ENCODE peak calls at places on chromosomes 7 and 10, in five cellular contexts. M, N, J, I and Y are unnamed samples.

GRCh38 chr7:24833548-24833947 is 76.3 kb upstream of the GSDME start:
- DNase-seq in M (no peak), N (no peak), J (no peak), I (no peak), Y (no peak)

GRCh38 chr10:129788211-129788610 is 175.9 kb downstream of the EBF3 start:
- DNase-seq in M (no peak), N (no peak), J (no peak), I (no peak), Y (no peak)

GRCh38 chr7:37372750-37373149 is 75.9 kb downstream of the ELMO1 start:
- DNase-seq in M (no peak), N (no peak), J (no peak), I (no peak), Y (no peak)

GRCh38 chr7:121931149-121931922 is 58.4 kb downstream of the PTPRZ1 start:
- DNase-seq in M (no peak), N (no peak), J (no peak), I (no peak), Y (no peak)

GRCh38 chr7:116576350-116577319 is 51.8 kb downstream of the CAV1 start:
- DNase-seq in M (peak), N (no peak), J (peak), I (peak), Y (peak)

GRCh38 chr7:151921451-151921850 is 34.8 kb upstream of the GALNTL5 start:
- DNase-seq in M (no peak), N (no peak), J (no peak), I (no peak), Y (no peak)

GRCh38 chr7:80967536-80968297 is 48.9 kb upstream of the SEMA3C start:
- DNase-seq in M (no peak), N (no peak), J (no peak), I (no peak), Y (no peak)

GRCh38 chr10:132418520-132419416 is 21.8 kb downstream of the PWWP2B start:
- DNase-seq in M (no peak), N (no peak), J (no peak), I (no peak), Y (no peak)

GRCh38 chr10:79254333-79255006 is 92.8 kb upstream of the PPIF start:
- DNase-seq in M (no peak), N (no peak), J (no peak), I (no peak), Y (no peak)

GRCh38 chr10:77887631-77888355 is 38.8 kb downstream of the DLG5 start:
- DNase-seq in M (no peak), N (no peak), J (no peak), I (no peak), Y (no peak)

GRCh38 chr7:73839743-73840714 is 2.3 kb downstream of the METTL27 start:
- DNase-seq in M (no peak), N (no peak), J (no peak), I (no peak), Y (no peak)

GRCh38 chr7:133586253-133586652 is 333.4 kb downstream of the EXOC4 start:
- DNase-seq in M (no peak), N (no peak), J (no peak), I (no peak), Y (no peak)

GRCh38 chr10:131584286-131584685 is 272.8 kb upstream of the TCERG1L start:
- DNase-seq in M (no peak), N (peak), J (no peak), I (no peak), Y (no peak)

GRCh38 chr7:154640266-154640865 is 362.6 kb downstream of the PAXIP1 start:
- DNase-seq in M (no peak), N (no peak), J (no peak), I (no peak), Y (no peak)

GRCh38 chr10:133151528-133151927 is 8.5 kb upstream of the KNDC1 start:
- DNase-seq in M (no peak), N (no peak), J (no peak), I (peak), Y (no peak)

GRCh38 chr7:144827581-144828139 is 8.2 kb downstream of the TPK1 start:
- DNase-seq in M (no peak), N (no peak), J (peak), I (peak), Y (no peak)

GRCh38 chr7:2044311-2044882 is 188.3 kb downstream of the MAD1L1 start:
- DNase-seq in M (no peak), N (no peak), J (no peak), I (no peak), Y (no peak)

GRCh38 chr7:150685219-150686029 is at the start of gene GIMAP2:
- DNase-seq in M (no peak), N (no peak), J (peak), I (no peak), Y (no peak)

GRCh38 chr7:17184805-17185689 is 113.4 kb upstream of the AHR start:
- DNase-seq in M (no peak), N (no peak), J (peak), I (no peak), Y (no peak)

GRCh38 chr7:107555893-107556292 is 7.8 kb downstream of the COG5 start:
- DNase-seq in M (no peak), N (no peak), J (no peak), I (no peak), Y (no peak)

GRCh38 chr7:41752615-41753014 is 49.7 kb upstream of the INHBA start:
- DNase-seq in M (no peak), N (no peak), J (no peak), I (no peak), Y (no peak)

GRCh38 chr10:4144802-4145201 is 359.8 kb upstream of the KLF6 start:
- DNase-seq in M (no peak), N (no peak), J (peak), I (no peak), Y (no peak)

GRCh38 chr7:69190738-69191137 is 407.5 kb upstream of the AUTS2 start:
- DNase-seq in M (no peak), N (no peak), J (no peak), I (no peak), Y (no peak)

GRCh38 chr7:118863961-118864360 is 639.5 kb downstream of the ANKRD7 start:
- DNase-seq in M (no peak), N (no peak), J (no peak), I (no peak), Y (no peak)

GRCh38 chr10:18795549-18795948 is 136.3 kb downstream of the ARL5B start:
- DNase-seq in M (no peak), N (no peak), J (no peak), I (no peak), Y (no peak)

GRCh38 chr10:91799580-91799975 is 1.4 kb downstream of the TNKS2 start:
- DNase-seq in M (no peak), N (no peak), J (no peak), I (no peak), Y (no peak)

GRCh38 chr10:15237351-15237750 is 68.9 kb upstream of the NMT2 start:
- DNase-seq in M (no peak), N (peak), J (peak), I (peak), Y (no peak)

GRCh38 chr10:91257310-91257709 is 36.8 kb downstream of the PCGF5 start:
- DNase-seq in M (no peak), N (no peak), J (no peak), I (no peak), Y (no peak)

GRCh38 chr7:138979226-138979979 is 1.8 kb downstream of the KIAA1549 start:
- DNase-seq in M (no peak), N (no peak), J (peak), I (no peak), Y (no peak)

GRCh38 chr10:116627386-116627933 is 6.7 kb downstream of the PNLIPRP2 start:
- DNase-seq in M (no peak), N (peak), J (no peak), I (no peak), Y (no peak)

GRCh38 chr7:29987821-29988317 is 1.7 kb downstream of the SCRN1 start:
- DNase-seq in M (no peak), N (no peak), J (peak), I (peak), Y (peak)

GRCh38 chr7:115299379-115300038 is 377.6 kb downstream of the MDFIC start:
- DNase-seq in M (no peak), N (no peak), J (no peak), I (no peak), Y (no peak)

DNA sequence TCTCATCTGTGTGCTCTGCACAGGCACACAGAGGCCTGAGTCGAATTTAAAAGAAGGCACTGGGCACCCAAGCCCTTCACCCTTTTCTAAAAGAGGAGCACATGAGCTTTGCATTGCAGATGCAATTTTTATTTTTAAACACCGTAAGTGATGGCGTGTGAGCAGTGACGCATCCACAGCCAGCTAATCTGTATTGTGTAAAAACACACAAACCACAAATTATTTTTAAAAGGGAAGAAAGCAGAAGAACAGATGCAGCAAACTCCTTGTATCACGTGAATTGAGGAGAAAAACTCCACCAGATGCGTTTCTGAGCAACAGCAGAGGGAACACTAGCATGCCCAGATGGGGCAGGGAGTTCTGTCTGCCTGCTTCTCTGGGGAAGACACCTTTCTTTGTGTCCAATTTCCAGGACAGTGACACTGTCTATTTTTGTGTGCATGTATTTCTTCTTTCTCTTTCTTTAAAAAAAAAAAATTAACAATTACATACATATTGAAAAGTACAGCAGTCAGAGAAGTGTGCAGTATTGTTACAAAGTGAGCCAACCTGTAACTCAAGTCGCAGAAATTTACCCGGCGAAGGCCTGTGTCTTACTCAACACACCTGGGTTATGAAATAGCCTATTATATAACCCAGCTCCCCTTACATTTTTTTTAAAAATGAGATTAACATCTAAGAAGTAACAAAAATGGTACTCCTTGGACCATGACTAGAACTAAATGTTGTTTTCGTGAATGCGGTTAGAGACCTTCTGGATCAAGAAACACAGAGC is 39.2 kb downstream of the EEPD1 start:
- DNase-seq in M (no peak), N (no peak), J (peak), I (peak), Y (no peak)
- H3K4me3 ChIP-seq in M (no peak), N (no peak), J (no peak), I (no peak), Y (no peak)

GRCh38 chr7:31047747-31048146 is 4.4 kb upstream of the ADCYAP1R1 start:
- DNase-seq in M (no peak), N (no peak), J (no peak), I (no peak), Y (no peak)

GRCh38 chr7:31047282-31047681 is 4.8 kb upstream of the ADCYAP1R1 start:
- DNase-seq in M (no peak), N (no peak), J (no peak), I (no peak), Y (no peak)

GRCh38 chr7:31044531-31044930 is 7.6 kb upstream of the ADCYAP1R1 start:
- DNase-seq in M (no peak), N (no peak), J (no peak), I (no peak), Y (no peak)

GRCh38 chr7:31046723-31047122 is 5.4 kb upstream of the ADCYAP1R1 start:
- DNase-seq in M (no peak), N (no peak), J (no peak), I (no peak), Y (no peak)

DNA sequence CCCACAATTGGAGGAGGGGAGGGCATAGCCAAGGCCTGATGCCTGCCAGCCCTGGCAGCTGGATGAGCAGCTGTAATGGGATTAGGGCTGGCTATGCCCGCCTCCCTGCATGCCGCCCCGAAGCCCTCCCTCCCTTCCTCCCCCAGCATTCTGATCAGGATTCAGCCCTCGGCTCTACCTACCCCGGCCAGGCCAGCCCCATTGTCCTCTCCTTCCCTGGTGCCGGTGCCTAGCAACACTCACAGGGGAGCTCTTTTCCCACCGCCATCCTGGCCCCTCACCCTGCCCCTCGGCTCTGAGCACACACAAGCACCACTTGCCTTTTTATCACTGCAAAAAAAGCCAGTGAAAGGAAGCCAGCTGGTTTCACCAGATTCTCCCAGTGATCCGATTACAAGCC is 9.1 kb upstream of the ADCYAP1R1 start:
- DNase-seq in M (no peak), N (no peak), J (no peak), I (no peak), Y (no peak)
- H3K4me3 ChIP-seq in M (no peak), N (no peak), J (no peak), I (no peak), Y (no peak)

DNA sequence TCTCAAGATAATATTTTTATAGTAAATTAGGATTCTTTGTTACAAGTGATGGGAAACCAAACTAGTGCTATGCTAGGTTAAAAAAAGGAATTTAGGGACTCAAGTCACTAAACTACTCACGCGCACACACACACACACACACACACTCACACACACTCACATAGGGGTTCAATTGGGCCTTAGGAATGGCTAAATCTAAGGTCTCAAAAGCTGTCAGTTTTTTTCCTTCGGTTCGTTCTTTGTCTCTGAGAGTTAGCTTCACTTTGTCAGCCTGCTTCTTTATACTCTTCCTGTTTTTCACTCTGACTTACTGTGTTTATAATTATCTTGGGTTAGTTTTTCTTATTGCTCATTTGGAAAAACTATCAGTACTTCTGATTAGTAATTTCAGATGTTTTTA is 138.9 kb downstream of the ADK start:
- DNase-seq in M (no peak), N (no peak), J (no peak), I (no peak), Y (no peak)
- H3K4me3 ChIP-seq in M (no peak), N (no peak), J (no peak), I (no peak), Y (no peak)

DNA sequence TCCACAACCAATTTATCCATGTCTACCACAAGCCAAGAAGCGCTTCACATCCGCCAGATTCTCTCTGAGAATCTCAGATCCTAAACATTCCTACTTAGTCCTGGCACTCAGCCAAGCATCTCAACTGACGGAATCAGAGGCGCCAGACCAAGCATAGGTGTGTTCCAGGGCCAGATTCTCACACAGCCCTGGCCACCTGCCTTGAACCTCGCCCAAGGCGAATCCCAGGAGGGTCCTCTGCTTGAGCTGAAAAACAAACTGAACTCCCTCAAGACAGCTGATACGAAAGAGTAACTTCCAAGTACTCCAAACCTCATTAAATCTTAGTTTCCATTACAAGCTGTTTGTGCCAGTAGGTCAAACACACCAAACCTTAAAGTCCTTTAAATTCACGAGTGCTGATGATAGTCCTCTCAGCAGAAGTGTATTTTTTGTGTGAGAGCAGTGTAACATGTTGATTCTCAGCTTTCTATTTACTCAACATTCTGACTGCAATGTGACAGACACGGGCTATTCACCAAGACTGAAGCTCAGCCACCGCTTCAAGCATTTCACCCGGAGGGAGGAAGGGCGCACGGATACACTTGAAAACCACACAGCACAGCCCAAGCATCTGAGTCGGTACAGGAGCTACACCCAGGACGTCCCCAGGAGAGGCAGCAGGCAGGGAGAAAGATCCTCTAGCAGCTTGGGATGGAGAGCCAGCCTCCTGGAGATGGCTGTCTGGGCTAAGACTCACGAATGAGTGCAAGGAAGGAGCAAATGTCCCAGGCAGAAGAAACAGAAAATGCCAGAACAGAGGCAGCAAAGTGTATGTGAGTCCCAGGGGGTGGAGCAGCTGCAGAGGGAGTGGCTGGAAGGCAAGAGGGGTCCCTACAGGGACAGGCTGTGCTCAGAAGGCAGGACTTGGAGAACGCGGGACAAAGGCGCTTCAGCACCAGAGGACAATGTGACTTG is 6.0 kb downstream of the PARD3 start:
- DNase-seq in M (no peak), N (no peak), J (no peak), I (no peak), Y (no peak)
- H3K4me3 ChIP-seq in M (peak), N (no peak), J (peak), I (peak), Y (no peak)

GRCh38 chr7:11830582-11831382 is 1.2 kb downstream of the THSD7A start:
- DNase-seq in M (no peak), N (no peak), J (peak), I (no peak), Y (no peak)

GRCh38 chr7:11831727-11832495 is at the start of gene THSD7A:
- DNase-seq in M (no peak), N (no peak), J (peak), I (peak), Y (no peak)

GRCh38 chr7:11833431-11833830 is 1.4 kb upstream of the THSD7A start:
- DNase-seq in M (no peak), N (no peak), J (no peak), I (no peak), Y (no peak)

GRCh38 chr7:11830004-11830403 is 2.0 kb downstream of the THSD7A start:
- DNase-seq in M (no peak), N (no peak), J (no peak), I (no peak), Y (no peak)

DNA sequence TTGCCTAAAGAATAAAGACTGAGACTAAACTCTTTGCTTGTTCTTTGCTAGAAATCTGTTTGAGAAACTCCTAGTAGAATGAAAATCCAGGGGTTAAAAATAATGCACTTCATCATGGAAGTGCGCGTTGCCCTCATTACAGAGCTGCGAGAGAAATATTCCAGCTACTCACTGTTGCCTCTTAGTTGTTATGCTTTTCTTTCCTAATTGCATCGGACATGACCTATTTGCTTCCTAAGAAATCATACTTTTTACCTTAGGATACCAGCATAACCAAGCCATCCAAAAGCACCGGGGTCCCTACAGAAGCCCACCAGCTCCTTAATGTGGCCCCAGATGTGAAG is 643 bp downstream of the THSD7A start:
- DNase-seq in M (no peak), N (no peak), J (peak), I (no peak), Y (no peak)
- H3K4me3 ChIP-seq in M (peak), N (peak), J (peak), I (peak), Y (peak)